ENCODE peak calls at places on chromosomes 1 and 21, in six cellular contexts. W is omental fat pad, B is GM20000, Q is kidney, F is stomach, A is astrocyte of the spinal cord. R is an unnamed sample.

GRCh38 chr1:102191723-102192122 is 195.0 kb upstream of the OLFM3 start:
- DNase-seq in W (no peak), B (peak; percentile 6), Q (no peak), F (no peak), A (peak; percentile 5), R (no peak)

GRCh38 chr21:16707274-16707673 is 805.6 kb upstream of the CXADR start:
- DNase-seq in W (no peak), B (no peak), Q (no peak), F (no peak), A (no peak), R (no peak)

GRCh38 chr1:41464886-41465285 is 19.6 kb downstream of the EDN2 start:
- DNase-seq in W (no peak), B (no peak), Q (no peak), F (no peak), A (no peak), R (no peak)

GRCh38 chr21:45018131-45019075 is 56.0 kb upstream of the ADARB1 start:
- DNase-seq in W (no peak), B (no peak), Q (peak; percentile 76), F (no peak), A (no peak), R (peak; percentile 65)

GRCh38 chr1:115098979-115099692 is 9.8 kb upstream of the TSPAN2 start:
- DNase-seq in W (no peak), B (peak; percentile 58), Q (no peak), F (peak; percentile 52), A (peak; percentile 77), R (no peak)

GRCh38 chr1:75795703-75796193 is 934 bp upstream of the MSH4 start:
- DNase-seq in W (no peak), B (no peak), Q (no peak), F (no peak), A (no peak), R (no peak)

GRCh38 chr1:244163861-244164562 is 112.9 kb downstream of the ZBTB18 start:
- DNase-seq in W (no peak), B (no peak), Q (no peak), F (no peak), A (peak; percentile 94), R (no peak)

GRCh38 chr1:17643861-17644703 is 104.6 kb downstream of the ARHGEF10L start:
- DNase-seq in W (no peak), B (no peak), Q (no peak), F (no peak), A (no peak), R (no peak)

GRCh38 chr1:3234956-3235355 is 166.0 kb downstream of the PRDM16 start:
- DNase-seq in W (no peak), B (no peak), Q (no peak), F (no peak), A (no peak), R (no peak)

GRCh38 chr1:242243472-242243871 is 244.6 kb upstream of the MAP1LC3C start:
- DNase-seq in W (no peak), B (peak; percentile 38), Q (no peak), F (no peak), A (no peak), R (no peak)

GRCh38 chr1:236301958-236302335 is 20.2 kb upstream of the ERO1B start:
- DNase-seq in W (no peak), B (no peak), Q (no peak), F (peak; percentile 65), A (no peak), R (no peak)

GRCh38 chr1:32400876-32401631 is 6.8 kb upstream of the BSDC1 start:
- DNase-seq in W (peak; percentile 64), B (peak; percentile 73), Q (peak; percentile 90), F (peak; percentile 88), A (peak; percentile 78), R (peak; percentile 89)

GRCh38 chr1:234607091-234608025 is 2.6 kb downstream of the IRF2BP2 start:
- DNase-seq in W (no peak), B (no peak), Q (peak; percentile 75), F (peak; percentile 38), A (peak; percentile 56), R (peak; percentile 74)

GRCh38 chr21:39529026-39529425 is 77.3 kb downstream of the SH3BGR start:
- DNase-seq in W (no peak), B (no peak), Q (no peak), F (no peak), A (no peak), R (no peak)

GRCh38 chr21:42057861-42058437 is 13.2 kb upstream of the UMODL1 start:
- DNase-seq in W (no peak), B (no peak), Q (peak; percentile 31), F (no peak), A (no peak), R (peak; percentile 58)

GRCh38 chr1:59880735-59881134 is 45.8 kb downstream of the CYP2J2 start:
- DNase-seq in W (no peak), B (no peak), Q (no peak), F (peak; percentile 36), A (no peak), R (no peak)

GRCh38 chr1:59877108-59877682 is 49.4 kb downstream of the CYP2J2 start:
- DNase-seq in W (no peak), B (no peak), Q (no peak), F (no peak), A (no peak), R (no peak)

GRCh38 chr1:59879556-59879955 is 47.0 kb downstream of the CYP2J2 start:
- DNase-seq in W (peak; percentile 57), B (peak; percentile 13), Q (no peak), F (peak; percentile 87), A (peak; percentile 67), R (no peak)

GRCh38 chr1:59880001-59880400 is 46.6 kb downstream of the CYP2J2 start:
- DNase-seq in W (no peak), B (no peak), Q (no peak), F (no peak), A (no peak), R (no peak)

GRCh38 chr1:59878370-59878769 is 48.2 kb downstream of the CYP2J2 start:
- DNase-seq in W (no peak), B (no peak), Q (no peak), F (no peak), A (no peak), R (no peak)
- TF ChIP-seq CTCF in W (no peak), B (no peak), Q (no peak), F (no peak), A (no peak), R (no peak)

DNA sequence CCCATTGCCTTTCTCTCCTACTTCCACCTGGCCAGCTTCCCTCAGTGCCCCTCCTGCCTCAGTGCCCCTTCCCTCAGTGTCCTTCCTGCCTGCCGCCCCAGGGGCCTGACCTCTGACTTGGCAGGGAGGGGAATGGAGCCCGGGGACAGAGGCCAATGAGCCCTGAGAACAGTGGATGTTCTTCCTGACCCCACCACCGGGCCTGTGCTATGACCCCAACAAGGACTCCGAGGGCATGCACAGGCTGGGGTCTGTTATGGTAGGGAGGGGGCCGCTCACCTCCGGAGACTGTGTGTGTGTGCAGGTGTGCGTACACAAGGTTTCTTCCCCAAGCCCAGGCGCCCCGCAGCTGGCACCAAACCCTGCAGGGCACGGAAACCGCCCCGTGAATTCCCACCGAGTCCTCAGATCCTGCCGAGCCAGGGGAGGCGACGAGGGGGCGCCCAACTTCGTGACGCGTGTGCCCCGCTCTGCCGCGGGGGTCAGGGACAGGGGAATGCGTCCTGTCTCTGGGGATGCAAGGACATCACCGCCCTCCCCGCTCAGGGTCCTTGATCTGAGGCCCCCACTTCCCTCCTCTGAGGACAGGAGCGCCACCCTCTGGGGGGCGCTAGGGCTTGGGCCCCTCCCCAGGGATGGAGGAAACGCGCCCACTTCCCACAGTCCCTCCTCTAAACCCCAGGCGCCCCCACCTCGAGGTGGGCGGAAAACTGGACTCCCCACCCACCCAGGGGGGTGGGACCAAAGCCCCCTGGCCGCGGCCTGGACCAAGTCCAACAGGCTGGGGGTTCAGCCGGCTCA is 725 bp downstream of the RAP1GAP start:
- DNase-seq in W (no peak), B (peak; percentile 27), Q (no peak), F (peak; percentile 23), A (no peak), R (no peak)
- TF ChIP-seq CTCF in W (no peak), B (no peak), Q (no peak), F (no peak), A (peak; percentile 8), R (no peak)

DNA sequence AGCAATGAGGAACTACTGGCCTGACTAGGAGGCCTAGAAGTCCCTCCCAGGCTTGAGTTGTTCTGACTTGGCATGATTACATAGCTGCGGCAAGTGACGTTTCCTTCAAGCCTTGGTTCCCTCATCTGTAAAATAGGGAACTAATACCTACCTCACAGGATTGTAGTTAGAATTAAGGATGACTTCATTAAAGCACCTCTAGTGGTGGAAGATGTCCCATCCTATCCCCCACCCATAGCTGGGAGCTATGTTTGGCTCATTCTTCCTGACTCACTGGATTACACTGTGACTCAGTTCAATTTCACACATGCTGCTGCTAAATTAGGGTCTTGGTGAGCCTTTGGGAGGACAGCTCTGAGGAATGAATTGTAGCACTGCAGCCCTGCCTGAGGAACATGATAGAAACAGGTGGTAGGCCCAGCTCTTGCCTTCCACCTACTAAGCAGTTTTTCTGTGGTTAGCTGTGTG is 6.0 kb upstream of the SHISA4 start:
- DNase-seq in W (no peak), B (no peak), Q (no peak), F (no peak), A (peak; percentile 72), R (no peak)
- TF ChIP-seq CTCF in W (no peak), B (no peak), Q (no peak), F (no peak), A (peak; percentile 23), R (no peak)

DNA sequence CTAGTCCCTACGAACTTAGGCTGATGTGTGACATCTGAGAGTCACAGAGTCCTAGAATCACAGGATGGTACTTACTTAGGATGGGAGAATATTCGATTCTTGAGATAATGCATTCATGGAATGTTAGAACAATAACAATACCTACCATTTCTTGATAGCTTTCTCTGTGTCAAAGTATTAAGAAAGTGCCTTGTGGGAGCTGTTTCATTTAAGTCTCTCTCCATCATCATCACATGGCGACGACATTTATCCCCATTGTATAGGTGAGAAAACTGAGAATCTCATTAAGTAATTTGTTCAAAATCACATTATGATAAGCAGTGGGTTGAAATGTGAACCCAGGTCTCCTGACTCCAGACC is 270.7 kb downstream of the TRABD2B start:
- DNase-seq in W (no peak), B (no peak), Q (no peak), F (no peak), A (no peak), R (no peak)
- TF ChIP-seq CTCF in W (no peak), B (no peak), Q (no peak), F (no peak), A (no peak), R (no peak)

GRCh38 chr1:73839922-73840321 is 358.1 kb downstream of the LRRIQ3 start:
- DNase-seq in W (no peak), B (no peak), Q (no peak), F (no peak), A (peak; percentile 4), R (no peak)
- TF ChIP-seq CTCF in W (no peak), B (peak; percentile 24), Q (peak; percentile 51), F (no peak), A (peak; percentile 21), R (peak; percentile 9)

DNA sequence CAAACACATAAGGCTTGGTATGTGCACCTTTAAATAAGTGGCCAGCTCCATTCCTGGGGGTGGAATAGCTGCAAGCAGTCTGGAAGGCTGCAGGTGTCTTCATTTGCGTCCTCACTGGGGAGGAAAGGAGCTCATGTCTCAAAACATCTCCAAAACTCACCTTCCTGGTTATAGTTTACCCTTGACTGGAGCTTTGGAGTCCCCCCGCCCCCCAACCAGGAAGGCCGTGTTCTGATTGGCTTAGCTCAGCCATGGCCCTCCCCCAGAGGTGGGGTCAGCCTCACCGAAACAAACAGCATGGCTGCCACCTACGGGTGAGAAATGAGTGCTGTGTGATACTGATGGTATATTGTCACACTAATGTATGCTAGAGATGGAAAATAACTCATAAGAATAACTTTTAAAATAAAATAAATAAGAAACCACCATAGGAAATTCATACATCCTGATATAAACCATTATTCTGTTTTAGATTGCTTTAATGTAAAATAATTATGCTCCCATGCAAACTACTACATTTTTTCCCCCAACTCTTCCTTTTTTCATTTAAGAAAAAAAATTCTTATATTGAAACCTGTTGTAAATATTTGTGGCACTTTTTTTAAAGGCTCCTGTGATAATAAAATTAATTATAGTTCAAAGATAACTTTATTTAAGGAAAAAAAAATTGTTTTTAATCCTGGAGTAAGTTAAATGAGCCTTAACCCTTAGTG is 90.8 kb downstream of the ZP4 start:
- DNase-seq in W (no peak), B (peak; percentile 29), Q (peak; percentile 74), F (peak; percentile 77), A (no peak), R (no peak)
- TF ChIP-seq CTCF in W (no peak), B (no peak), Q (peak; percentile 10), F (peak; percentile 21), A (peak; percentile 14), R (no peak)